ENCODE peak calls at places on chromosomes 6 and 20, in seven cellular contexts. One of them, this sample, is unnamed.

GRCh38 chr6:7922596-7922995 is 12.0 kb upstream of the TXNDC5 start:
- DNase-seq in CD8-positive, alpha-beta T cell: no peak
- DNase-seq in fibroblast of pulmonary artery: peak; percentile 91
- DNase-seq in prostate gland: no peak
- DNase-seq in heart left ventricle: no peak
- DNase-seq in psoas muscle: no peak
- DNase-seq in BE2C: no peak
- DNase-seq in this sample: no peak

GRCh38 chr6:43807228-43808061 is 37.4 kb downstream of the VEGFA start:
- DNase-seq in CD8-positive, alpha-beta T cell: no peak
- DNase-seq in fibroblast of pulmonary artery: peak; percentile 12
- DNase-seq in prostate gland: no peak
- DNase-seq in heart left ventricle: no peak
- DNase-seq in psoas muscle: peak; percentile 77
- DNase-seq in BE2C: peak; percentile 96
- DNase-seq in this sample: no peak

GRCh38 chr20:8774412-8774811 is 294.5 kb upstream of the PLCB4 start:
- DNase-seq in CD8-positive, alpha-beta T cell: no peak
- DNase-seq in fibroblast of pulmonary artery: no peak
- DNase-seq in prostate gland: no peak
- DNase-seq in heart left ventricle: no peak
- DNase-seq in psoas muscle: no peak
- DNase-seq in BE2C: no peak
- DNase-seq in this sample: no peak

GRCh38 chr6:138517635-138518034 is 18.3 kb upstream of the NHSL1 start:
- DNase-seq in CD8-positive, alpha-beta T cell: peak; percentile 10
- DNase-seq in fibroblast of pulmonary artery: peak; percentile 54
- DNase-seq in prostate gland: peak; percentile 31
- DNase-seq in heart left ventricle: peak; percentile 26
- DNase-seq in psoas muscle: no peak
- DNase-seq in BE2C: peak; percentile 30
- DNase-seq in this sample: no peak

GRCh38 chr6:100719883-100720682 is 161.0 kb downstream of the ASCC3 start:
- DNase-seq in CD8-positive, alpha-beta T cell: no peak
- DNase-seq in fibroblast of pulmonary artery: peak; percentile 69
- DNase-seq in prostate gland: no peak
- DNase-seq in heart left ventricle: no peak
- DNase-seq in psoas muscle: no peak
- DNase-seq in BE2C: no peak
- DNase-seq in this sample: no peak

GRCh38 chr6:32779036-32779435 is 15.7 kb upstream of the HLA-DQB2 start:
- DNase-seq in CD8-positive, alpha-beta T cell: no peak
- DNase-seq in fibroblast of pulmonary artery: no peak
- DNase-seq in prostate gland: no peak
- DNase-seq in heart left ventricle: no peak
- DNase-seq in psoas muscle: no peak
- DNase-seq in BE2C: no peak
- DNase-seq in this sample: no peak

GRCh38 chr6:44222486-44222986 is 859 bp upstream of the SLC29A1 start:
- DNase-seq in CD8-positive, alpha-beta T cell: no peak
- DNase-seq in fibroblast of pulmonary artery: no peak
- DNase-seq in prostate gland: no peak
- DNase-seq in heart left ventricle: no peak
- DNase-seq in psoas muscle: no peak
- DNase-seq in BE2C: no peak
- DNase-seq in this sample: no peak

GRCh38 chr20:56974499-56975250 is 291.8 kb downstream of the BMP7 start:
- DNase-seq in CD8-positive, alpha-beta T cell: no peak
- DNase-seq in fibroblast of pulmonary artery: peak; percentile 57
- DNase-seq in prostate gland: peak; percentile 67
- DNase-seq in heart left ventricle: no peak
- DNase-seq in psoas muscle: no peak
- DNase-seq in BE2C: peak; percentile 46
- DNase-seq in this sample: peak; percentile 44

GRCh38 chr6:6820688-6821238 is 232.2 kb downstream of the LY86 start:
- DNase-seq in CD8-positive, alpha-beta T cell: no peak
- DNase-seq in fibroblast of pulmonary artery: no peak
- DNase-seq in prostate gland: peak; percentile 80
- DNase-seq in heart left ventricle: no peak
- DNase-seq in psoas muscle: no peak
- DNase-seq in BE2C: no peak
- DNase-seq in this sample: no peak

GRCh38 chr6:1110935-1111334 is 201.0 kb upstream of the FOXQ1 start:
- DNase-seq in CD8-positive, alpha-beta T cell: no peak
- DNase-seq in fibroblast of pulmonary artery: no peak
- DNase-seq in prostate gland: peak; percentile 48
- DNase-seq in heart left ventricle: no peak
- DNase-seq in psoas muscle: no peak
- DNase-seq in BE2C: no peak
- DNase-seq in this sample: no peak

GRCh38 chr6:115729036-115729435 is 331.7 kb downstream of the FRK start:
- DNase-seq in CD8-positive, alpha-beta T cell: no peak
- DNase-seq in fibroblast of pulmonary artery: no peak
- DNase-seq in prostate gland: no peak
- DNase-seq in heart left ventricle: no peak
- DNase-seq in psoas muscle: no peak
- DNase-seq in BE2C: peak; percentile 91
- DNase-seq in this sample: no peak

GRCh38 chr6:166586424-166587156 is at the start of gene RAMACL:
- DNase-seq in CD8-positive, alpha-beta T cell: no peak
- DNase-seq in fibroblast of pulmonary artery: no peak
- DNase-seq in prostate gland: no peak
- DNase-seq in heart left ventricle: no peak
- DNase-seq in psoas muscle: no peak
- DNase-seq in BE2C: peak; percentile 51
- DNase-seq in this sample: no peak

GRCh38 chr20:12177657-12178293 is 260.1 kb downstream of the BTBD3 start:
- DNase-seq in CD8-positive, alpha-beta T cell: no peak
- DNase-seq in fibroblast of pulmonary artery: no peak
- DNase-seq in prostate gland: no peak
- DNase-seq in heart left ventricle: no peak
- DNase-seq in psoas muscle: no peak
- DNase-seq in BE2C: peak; percentile 47
- DNase-seq in this sample: no peak

GRCh38 chr20:47540443-47541354 is 39.0 kb downstream of the NCOA3 start:
- DNase-seq in CD8-positive, alpha-beta T cell: no peak
- DNase-seq in fibroblast of pulmonary artery: no peak
- DNase-seq in prostate gland: no peak
- DNase-seq in heart left ventricle: no peak
- DNase-seq in psoas muscle: no peak
- DNase-seq in BE2C: no peak
- DNase-seq in this sample: no peak

GRCh38 chr6:129183681-129184216 is 300.8 kb downstream of the LAMA2 start:
- DNase-seq in CD8-positive, alpha-beta T cell: no peak
- DNase-seq in fibroblast of pulmonary artery: peak; percentile 56
- DNase-seq in prostate gland: no peak
- DNase-seq in heart left ventricle: no peak
- DNase-seq in psoas muscle: no peak
- DNase-seq in BE2C: no peak
- DNase-seq in this sample: no peak

GRCh38 chr6:157123245-157123644 is 200.1 kb downstream of the TMEM242 start:
- DNase-seq in CD8-positive, alpha-beta T cell: no peak
- DNase-seq in fibroblast of pulmonary artery: no peak
- DNase-seq in prostate gland: no peak
- DNase-seq in heart left ventricle: no peak
- DNase-seq in psoas muscle: no peak
- DNase-seq in BE2C: no peak
- DNase-seq in this sample: no peak

GRCh38 chr20:61575151-61575937 is 323.3 kb downstream of the CDH4 start:
- DNase-seq in CD8-positive, alpha-beta T cell: no peak
- DNase-seq in fibroblast of pulmonary artery: no peak
- DNase-seq in prostate gland: no peak
- DNase-seq in heart left ventricle: no peak
- DNase-seq in psoas muscle: no peak
- DNase-seq in BE2C: no peak
- DNase-seq in this sample: no peak

GRCh38 chr20:39910536-39910935 is 778.5 kb downstream of the MAFB start:
- DNase-seq in CD8-positive, alpha-beta T cell: no peak
- DNase-seq in fibroblast of pulmonary artery: no peak
- DNase-seq in prostate gland: no peak
- DNase-seq in heart left ventricle: peak; percentile 29
- DNase-seq in psoas muscle: no peak
- DNase-seq in BE2C: no peak
- DNase-seq in this sample: no peak

GRCh38 chr6:69820438-69820837 is 23.6 kb upstream of the LMBRD1 start:
- DNase-seq in CD8-positive, alpha-beta T cell: no peak
- DNase-seq in fibroblast of pulmonary artery: no peak
- DNase-seq in prostate gland: no peak
- DNase-seq in heart left ventricle: no peak
- DNase-seq in psoas muscle: no peak
- DNase-seq in BE2C: no peak
- DNase-seq in this sample: no peak

GRCh38 chr6:129733290-129733689 is 23.3 kb upstream of the ARHGAP18 start:
- DNase-seq in CD8-positive, alpha-beta T cell: no peak
- DNase-seq in fibroblast of pulmonary artery: no peak
- DNase-seq in prostate gland: no peak
- DNase-seq in heart left ventricle: no peak
- DNase-seq in psoas muscle: no peak
- DNase-seq in BE2C: no peak
- DNase-seq in this sample: no peak

GRCh38 chr20:13868331-13868730 is 83.5 kb downstream of the NDUFAF5 start:
- DNase-seq in CD8-positive, alpha-beta T cell: no peak
- DNase-seq in fibroblast of pulmonary artery: peak; percentile 9
- DNase-seq in prostate gland: no peak
- DNase-seq in heart left ventricle: no peak
- DNase-seq in psoas muscle: no peak
- DNase-seq in BE2C: no peak
- DNase-seq in this sample: no peak

GRCh38 chr20:14984768-14985622 is 647.6 kb upstream of the FLRT3 start:
- DNase-seq in CD8-positive, alpha-beta T cell: no peak
- DNase-seq in fibroblast of pulmonary artery: no peak
- DNase-seq in prostate gland: no peak
- DNase-seq in heart left ventricle: no peak
- DNase-seq in psoas muscle: no peak
- DNase-seq in BE2C: no peak
- DNase-seq in this sample: no peak

GRCh38 chr20:62900692-62901584 is 25.4 kb downstream of the DIDO1 start:
- DNase-seq in CD8-positive, alpha-beta T cell: no peak
- DNase-seq in fibroblast of pulmonary artery: peak; percentile 10
- DNase-seq in prostate gland: peak; percentile 71
- DNase-seq in heart left ventricle: no peak
- DNase-seq in psoas muscle: no peak
- DNase-seq in BE2C: no peak
- DNase-seq in this sample: no peak

GRCh38 chr6:72461144-72461543 is 160.7 kb upstream of the KCNQ5 start:
- DNase-seq in CD8-positive, alpha-beta T cell: no peak
- DNase-seq in fibroblast of pulmonary artery: peak; percentile 13
- DNase-seq in prostate gland: no peak
- DNase-seq in heart left ventricle: no peak
- DNase-seq in psoas muscle: no peak
- DNase-seq in BE2C: no peak
- DNase-seq in this sample: no peak

GRCh38 chr20:34632870-34633452 is 43.9 kb downstream of the PIGU start:
- DNase-seq in CD8-positive, alpha-beta T cell: no peak
- DNase-seq in fibroblast of pulmonary artery: no peak
- DNase-seq in prostate gland: no peak
- DNase-seq in heart left ventricle: no peak
- DNase-seq in psoas muscle: no peak
- DNase-seq in BE2C: no peak
- DNase-seq in this sample: no peak

GRCh38 chr6:2773450-2773849 is 8.3 kb downstream of the WRNIP1 start:
- DNase-seq in CD8-positive, alpha-beta T cell: no peak
- DNase-seq in fibroblast of pulmonary artery: no peak
- DNase-seq in prostate gland: no peak
- DNase-seq in heart left ventricle: no peak
- DNase-seq in psoas muscle: no peak
- DNase-seq in BE2C: no peak
- DNase-seq in this sample: no peak

GRCh38 chr6:110408891-110409290 is 6.5 kb downstream of the DDO start:
- DNase-seq in CD8-positive, alpha-beta T cell: no peak
- DNase-seq in fibroblast of pulmonary artery: no peak
- DNase-seq in prostate gland: no peak
- DNase-seq in heart left ventricle: no peak
- DNase-seq in psoas muscle: no peak
- DNase-seq in BE2C: peak; percentile 78
- DNase-seq in this sample: no peak
- TF ChIP-seq CTCF in CD8-positive, alpha-beta T cell: no peak
- TF ChIP-seq CTCF in fibroblast of pulmonary artery: no peak
- TF ChIP-seq CTCF in prostate gland: no peak
- TF ChIP-seq CTCF in heart left ventricle: no peak
- TF ChIP-seq CTCF in psoas muscle: no peak
- TF ChIP-seq CTCF in BE2C: peak; percentile 46
- TF ChIP-seq CTCF in this sample: peak; percentile 19

GRCh38 chr6:146295695-146296094 is 247.9 kb upstream of the RAB32 start:
- DNase-seq in CD8-positive, alpha-beta T cell: no peak
- DNase-seq in fibroblast of pulmonary artery: no peak
- DNase-seq in prostate gland: no peak
- DNase-seq in heart left ventricle: no peak
- DNase-seq in psoas muscle: no peak
- DNase-seq in BE2C: no peak
- DNase-seq in this sample: no peak
- TF ChIP-seq CTCF in CD8-positive, alpha-beta T cell: no peak
- TF ChIP-seq CTCF in fibroblast of pulmonary artery: no peak
- TF ChIP-seq CTCF in prostate gland: no peak
- TF ChIP-seq CTCF in heart left ventricle: no peak
- TF ChIP-seq CTCF in psoas muscle: no peak
- TF ChIP-seq CTCF in BE2C: no peak
- TF ChIP-seq CTCF in this sample: no peak

GRCh38 chr20:54605319-54605718 is 129.9 kb downstream of the DOK5 start:
- DNase-seq in CD8-positive, alpha-beta T cell: no peak
- DNase-seq in fibroblast of pulmonary artery: no peak
- DNase-seq in prostate gland: no peak
- DNase-seq in heart left ventricle: no peak
- DNase-seq in psoas muscle: no peak
- DNase-seq in BE2C: no peak
- DNase-seq in this sample: no peak
- TF ChIP-seq CTCF in CD8-positive, alpha-beta T cell: no peak
- TF ChIP-seq CTCF in fibroblast of pulmonary artery: no peak
- TF ChIP-seq CTCF in prostate gland: no peak
- TF ChIP-seq CTCF in heart left ventricle: no peak
- TF ChIP-seq CTCF in psoas muscle: no peak
- TF ChIP-seq CTCF in BE2C: no peak
- TF ChIP-seq CTCF in this sample: no peak

DNA sequence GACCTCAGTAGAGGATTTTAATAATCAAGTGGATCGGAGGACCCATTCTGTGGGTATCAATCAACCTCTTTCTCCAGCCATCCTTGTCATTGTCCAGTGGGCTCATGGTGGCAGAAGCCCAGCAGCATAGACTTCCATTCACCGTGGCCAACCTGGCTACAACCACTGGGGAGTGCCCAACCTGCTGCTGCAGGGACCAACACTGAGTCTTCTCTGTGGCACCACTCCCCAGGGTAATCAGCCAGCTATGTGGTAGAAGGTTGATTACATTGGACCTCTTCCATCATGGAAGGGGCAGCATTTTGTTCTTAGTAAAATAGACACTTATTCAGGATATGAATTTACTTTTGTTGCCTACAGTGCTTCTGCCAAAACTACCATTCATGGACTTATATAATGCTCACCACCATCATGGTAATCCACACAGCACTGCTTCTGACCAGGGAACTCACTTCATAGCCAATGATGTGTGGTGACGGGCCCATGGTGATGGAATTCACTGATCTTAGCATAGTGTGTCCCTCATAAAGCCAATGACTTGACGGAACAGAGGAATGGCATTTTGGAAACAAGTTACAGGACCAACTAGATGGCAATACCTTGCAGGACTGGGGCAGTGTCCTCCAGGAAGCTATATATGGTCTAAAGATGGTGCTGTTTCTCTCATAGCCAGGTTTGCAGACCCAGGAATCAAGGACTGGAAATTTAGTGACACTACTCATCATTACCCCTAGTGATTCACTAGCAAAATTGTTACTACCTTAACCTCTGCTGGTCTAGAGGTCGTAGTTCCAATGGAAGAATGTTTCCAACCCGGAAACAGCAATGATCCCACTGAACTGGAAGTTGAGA is 7.6 kb downstream of the CD24 start:
- DNase-seq in CD8-positive, alpha-beta T cell: no peak
- DNase-seq in fibroblast of pulmonary artery: no peak
- DNase-seq in prostate gland: no peak
- DNase-seq in heart left ventricle: no peak
- DNase-seq in psoas muscle: no peak
- DNase-seq in BE2C: no peak
- DNase-seq in this sample: no peak
- TF ChIP-seq CTCF in CD8-positive, alpha-beta T cell: no peak
- TF ChIP-seq CTCF in fibroblast of pulmonary artery: no peak
- TF ChIP-seq CTCF in prostate gland: no peak
- TF ChIP-seq CTCF in heart left ventricle: no peak
- TF ChIP-seq CTCF in psoas muscle: no peak
- TF ChIP-seq CTCF in BE2C: no peak
- TF ChIP-seq CTCF in this sample: no peak

This sample was measured in progenitor cell of endocrine pancreas.